ENCODE peak calls at places on chromosomes 11 and 22, in four cellular contexts. One of them, this sample, is unnamed.

GRCh38 chr11:60891103-60891741 is 15.2 kb downstream of the PRPF19 start:
- DNase-seq in stimulated activated CD8-positive, alpha-beta memory T cell treated with anti-CD3 and anti-CD28 coated beads, Interleukin-7, amount 100 ng/mL, for 1 hour: no peak
- DNase-seq in mammary epithelial cell: no peak
- DNase-seq in T1000: no peak
- DNase-seq in this sample: no peak

GRCh38 chr11:8221917-8222316 is 41.8 kb downstream of the LMO1 start:
- DNase-seq in stimulated activated CD8-positive, alpha-beta memory T cell treated with anti-CD3 and anti-CD28 coated beads, Interleukin-7, amount 100 ng/mL, for 1 hour: no peak
- DNase-seq in mammary epithelial cell: no peak
- DNase-seq in T1000: no peak
- DNase-seq in this sample: no peak

GRCh38 chr11:34468209-34468841 is 29.6 kb downstream of the CAT start:
- DNase-seq in stimulated activated CD8-positive, alpha-beta memory T cell treated with anti-CD3 and anti-CD28 coated beads, Interleukin-7, amount 100 ng/mL, for 1 hour: no peak
- DNase-seq in mammary epithelial cell: peak
- DNase-seq in T1000: no peak
- DNase-seq in this sample: no peak

GRCh38 chr11:2837096-2837601 is 48.4 kb downstream of the CDKN1C start:
- DNase-seq in stimulated activated CD8-positive, alpha-beta memory T cell treated with anti-CD3 and anti-CD28 coated beads, Interleukin-7, amount 100 ng/mL, for 1 hour: no peak
- DNase-seq in mammary epithelial cell: no peak
- DNase-seq in T1000: no peak
- DNase-seq in this sample: no peak

GRCh38 chr11:42521994-42522393 is 789.8 kb upstream of the API5 start:
- DNase-seq in stimulated activated CD8-positive, alpha-beta memory T cell treated with anti-CD3 and anti-CD28 coated beads, Interleukin-7, amount 100 ng/mL, for 1 hour: no peak
- DNase-seq in mammary epithelial cell: peak
- DNase-seq in T1000: peak
- DNase-seq in this sample: no peak

GRCh38 chr11:69716099-69716498 is 12.3 kb upstream of the FGF19 start:
- DNase-seq in stimulated activated CD8-positive, alpha-beta memory T cell treated with anti-CD3 and anti-CD28 coated beads, Interleukin-7, amount 100 ng/mL, for 1 hour: no peak
- DNase-seq in mammary epithelial cell: no peak
- DNase-seq in T1000: no peak
- DNase-seq in this sample: no peak

GRCh38 chr11:11579012-11579755 is 42.6 kb downstream of the GALNT18 start:
- DNase-seq in stimulated activated CD8-positive, alpha-beta memory T cell treated with anti-CD3 and anti-CD28 coated beads, Interleukin-7, amount 100 ng/mL, for 1 hour: no peak
- DNase-seq in mammary epithelial cell: no peak
- DNase-seq in T1000: no peak
- DNase-seq in this sample: no peak

GRCh38 chr22:39429916-39430575 is 26.8 kb upstream of the MGAT3 start:
- DNase-seq in stimulated activated CD8-positive, alpha-beta memory T cell treated with anti-CD3 and anti-CD28 coated beads, Interleukin-7, amount 100 ng/mL, for 1 hour: no peak
- DNase-seq in mammary epithelial cell: no peak
- DNase-seq in T1000: no peak
- DNase-seq in this sample: no peak

GRCh38 chr22:27925331-27925730 is 6.3 kb upstream of the PITPNB start:
- DNase-seq in stimulated activated CD8-positive, alpha-beta memory T cell treated with anti-CD3 and anti-CD28 coated beads, Interleukin-7, amount 100 ng/mL, for 1 hour: no peak
- DNase-seq in mammary epithelial cell: no peak
- DNase-seq in T1000: no peak
- DNase-seq in this sample: no peak

GRCh38 chr11:6654281-6655019 is 1.2 kb downstream of the DCHS1 start:
- DNase-seq in stimulated activated CD8-positive, alpha-beta memory T cell treated with anti-CD3 and anti-CD28 coated beads, Interleukin-7, amount 100 ng/mL, for 1 hour: no peak
- DNase-seq in mammary epithelial cell: no peak
- DNase-seq in T1000: no peak
- DNase-seq in this sample: no peak

GRCh38 chr11:80826808-80827207 is 1386.0 kb upstream of the TENM4 start:
- DNase-seq in stimulated activated CD8-positive, alpha-beta memory T cell treated with anti-CD3 and anti-CD28 coated beads, Interleukin-7, amount 100 ng/mL, for 1 hour: no peak
- DNase-seq in mammary epithelial cell: no peak
- DNase-seq in T1000: no peak
- DNase-seq in this sample: no peak

GRCh38 chr11:61273151-61274078 is 21.7 kb downstream of the VWCE start:
- DNase-seq in stimulated activated CD8-positive, alpha-beta memory T cell treated with anti-CD3 and anti-CD28 coated beads, Interleukin-7, amount 100 ng/mL, for 1 hour: no peak
- DNase-seq in mammary epithelial cell: peak
- DNase-seq in T1000: no peak
- DNase-seq in this sample: no peak

GRCh38 chr22:33476716-33477115 is 418.5 kb upstream of the SYN3 start:
- DNase-seq in stimulated activated CD8-positive, alpha-beta memory T cell treated with anti-CD3 and anti-CD28 coated beads, Interleukin-7, amount 100 ng/mL, for 1 hour: no peak
- DNase-seq in mammary epithelial cell: peak
- DNase-seq in T1000: peak
- DNase-seq in this sample: no peak